ENCODE peak calls at places on chromosomes 2 and 18, in four cellular contexts. One of them, this sample, is unnamed.

GRCh38 chr2:73965053-73965452 is 19.7 kb upstream of the TET3 start:
- DNase-seq in mammary epithelial cell: no peak
- DNase-seq in mesendoderm: no peak
- DNase-seq in suprapubic skin: no peak
- DNase-seq in this sample: no peak

GRCh38 chr18:75588412-75588811 is 160.9 kb upstream of the SMIM21 start:
- DNase-seq in suprapubic skin: no peak
- DNase-seq in mesendoderm: no peak
- DNase-seq in mammary epithelial cell: no peak
- DNase-seq in this sample: no peak

GRCh38 chr2:8527676-8528075 is 154.2 kb upstream of the ID2 start:
- DNase-seq in mesendoderm: no peak
- DNase-seq in mammary epithelial cell: no peak
- DNase-seq in suprapubic skin: no peak
- DNase-seq in this sample: no peak

GRCh38 chr2:193867454-193867853 is 1672.7 kb upstream of the TMEFF2 start:
- DNase-seq in mesendoderm: no peak
- DNase-seq in mammary epithelial cell: no peak
- DNase-seq in suprapubic skin: no peak
- DNase-seq in this sample: no peak

GRCh38 chr2:73208258-73208657 is 5.8 kb upstream of the SMYD5 start:
- DNase-seq in mammary epithelial cell: no peak
- DNase-seq in mesendoderm: no peak
- DNase-seq in suprapubic skin: no peak
- DNase-seq in this sample: no peak

GRCh38 chr18:75223687-75224347 is 13.2 kb downstream of the TSHZ1 start:
- DNase-seq in mammary epithelial cell: no peak
- DNase-seq in mesendoderm: no peak
- DNase-seq in suprapubic skin: no peak
- DNase-seq in this sample: no peak

GRCh38 chr2:237968048-237968862 is 1.4 kb downstream of the UBE2F start:
- DNase-seq in suprapubic skin: no peak
- DNase-seq in mammary epithelial cell: peak; percentile 51
- DNase-seq in mesendoderm: no peak
- DNase-seq in this sample: peak; percentile 34

GRCh38 chr18:73942081-73942625 is 205.5 kb downstream of the FBXO15 start:
- DNase-seq in mammary epithelial cell: no peak
- DNase-seq in mesendoderm: no peak
- DNase-seq in suprapubic skin: no peak
- DNase-seq in this sample: no peak

GRCh38 chr2:217064234-217065103 is 204.6 kb upstream of the TNP1 start:
- DNase-seq in suprapubic skin: no peak
- DNase-seq in mammary epithelial cell: no peak
- DNase-seq in mesendoderm: peak; percentile 74
- DNase-seq in this sample: no peak

GRCh38 chr2:18551169-18551568 is 9.3 kb downstream of the RDH14 start:
- DNase-seq in mesendoderm: no peak
- DNase-seq in suprapubic skin: no peak
- DNase-seq in mammary epithelial cell: no peak
- DNase-seq in this sample: no peak

GRCh38 chr18:42765225-42765624 is 350.3 kb downstream of the RIT2 start:
- DNase-seq in suprapubic skin: no peak
- DNase-seq in mammary epithelial cell: no peak
- DNase-seq in mesendoderm: no peak
- DNase-seq in this sample: no peak

GRCh38 chr2:19575618-19576017 is 217.2 kb upstream of the OSR1 start:
- DNase-seq in mammary epithelial cell: no peak
- DNase-seq in mesendoderm: no peak
- DNase-seq in suprapubic skin: no peak
- DNase-seq in this sample: no peak

GRCh38 chr2:149456285-149456684 is 125.9 kb downstream of the LYPD6 start:
- DNase-seq in suprapubic skin: no peak
- DNase-seq in mammary epithelial cell: no peak
- DNase-seq in mesendoderm: peak; percentile 84
- DNase-seq in this sample: no peak

GRCh38 chr2:30503007-30503691 is 56.1 kb downstream of the LCLAT1 start:
- DNase-seq in suprapubic skin: no peak
- DNase-seq in mesendoderm: peak; percentile 48
- DNase-seq in mammary epithelial cell: no peak
- DNase-seq in this sample: no peak

GRCh38 chr2:42959148-42959992 is 167.0 kb upstream of the HAAO start:
- DNase-seq in suprapubic skin: no peak
- DNase-seq in mesendoderm: no peak
- DNase-seq in mammary epithelial cell: peak; percentile 41
- DNase-seq in this sample: no peak

GRCh38 chr2:205865794-205866490 is 183.6 kb downstream of the NRP2 start:
- DNase-seq in mammary epithelial cell: peak; percentile 17
- DNase-seq in mesendoderm: no peak
- DNase-seq in suprapubic skin: no peak
- DNase-seq in this sample: no peak

GRCh38 chr2:96584017-96584416 is 47.5 kb downstream of the ARID5A start:
- DNase-seq in suprapubic skin: no peak
- DNase-seq in mesendoderm: no peak
- DNase-seq in mammary epithelial cell: peak; percentile 33
- DNase-seq in this sample: no peak

GRCh38 chr18:29823671-29824070 is 1218.9 kb downstream of the DSC3 start:
- DNase-seq in mammary epithelial cell: peak; percentile 35
- DNase-seq in mesendoderm: no peak
- DNase-seq in suprapubic skin: no peak
- DNase-seq in this sample: no peak

GRCh38 chr2:122519366-122519765 is 763.9 kb downstream of the TSN start:
- DNase-seq in mesendoderm: peak; percentile 23
- DNase-seq in mammary epithelial cell: no peak
- DNase-seq in suprapubic skin: no peak
- DNase-seq in this sample: no peak

GRCh38 chr18:494602-494983 is 5.9 kb downstream of the COLEC12 start:
- DNase-seq in mammary epithelial cell: no peak
- DNase-seq in suprapubic skin: no peak
- DNase-seq in mesendoderm: no peak
- DNase-seq in this sample: no peak

GRCh38 chr18:78984941-78985784 is 5.5 kb downstream of the SALL3 start:
- DNase-seq in suprapubic skin: no peak
- DNase-seq in mammary epithelial cell: peak; percentile 29
- DNase-seq in mesendoderm: peak; percentile 98
- DNase-seq in this sample: peak; percentile 40

GRCh38 chr2:16293871-16294270 is 353.5 kb downstream of the MYCN start:
- DNase-seq in mammary epithelial cell: no peak
- DNase-seq in suprapubic skin: no peak
- DNase-seq in mesendoderm: no peak
- DNase-seq in this sample: no peak

GRCh38 chr2:24993797-24994196 is 22.0 kb upstream of the DNAJC27 start:
- DNase-seq in mammary epithelial cell: peak; percentile 5
- DNase-seq in suprapubic skin: no peak
- DNase-seq in mesendoderm: no peak
- DNase-seq in this sample: no peak
- H3K27ac ChIP-seq in mammary epithelial cell: no peak overlapping the region
- H3K27ac ChIP-seq in suprapubic skin: no peak overlapping the region
- H3K27ac ChIP-seq in mesendoderm: peak overlapping the region; percentile 21
- H3K27ac ChIP-seq in this sample: no peak overlapping the region

GRCh38 chr2:58447586-58447985 is 206.5 kb upstream of the FANCL start:
- DNase-seq in mesendoderm: no peak
- DNase-seq in suprapubic skin: no peak
- DNase-seq in mammary epithelial cell: peak; percentile 32
- DNase-seq in this sample: peak; percentile 38
- H3K27ac ChIP-seq in mesendoderm: no peak overlapping the region
- H3K27ac ChIP-seq in suprapubic skin: no peak overlapping the region
- H3K27ac ChIP-seq in mammary epithelial cell: no peak overlapping the region
- H3K27ac ChIP-seq in this sample: no peak overlapping the region

DNA sequence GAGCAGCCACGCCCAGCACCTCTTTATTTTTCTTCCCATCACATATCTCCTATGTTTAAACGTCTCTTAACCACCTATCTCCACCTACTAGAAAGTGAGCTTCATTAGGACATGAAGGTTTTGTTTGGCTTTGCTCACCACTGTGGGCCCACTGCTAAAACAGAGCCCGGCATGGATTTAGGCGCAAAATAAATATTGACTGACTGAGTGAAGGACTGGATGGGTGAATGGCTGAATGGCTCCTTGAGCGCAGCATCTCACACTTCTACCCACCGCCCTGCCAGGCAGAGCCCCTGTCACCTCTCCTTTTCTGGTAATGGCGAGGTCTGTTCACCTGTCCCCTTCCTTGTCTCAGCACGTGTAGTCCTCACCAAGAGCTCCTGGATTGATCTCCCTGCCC is 10.1 kb downstream of the CAPG start:
- DNase-seq in mammary epithelial cell: no peak
- DNase-seq in mesendoderm: no peak
- DNase-seq in suprapubic skin: no peak
- DNase-seq in this sample: no peak
- H3K27ac ChIP-seq in mammary epithelial cell: no peak overlapping the region
- H3K27ac ChIP-seq in mesendoderm: no peak overlapping the region
- H3K27ac ChIP-seq in suprapubic skin: no peak overlapping the region
- H3K27ac ChIP-seq in this sample: no peak overlapping the region

DNA sequence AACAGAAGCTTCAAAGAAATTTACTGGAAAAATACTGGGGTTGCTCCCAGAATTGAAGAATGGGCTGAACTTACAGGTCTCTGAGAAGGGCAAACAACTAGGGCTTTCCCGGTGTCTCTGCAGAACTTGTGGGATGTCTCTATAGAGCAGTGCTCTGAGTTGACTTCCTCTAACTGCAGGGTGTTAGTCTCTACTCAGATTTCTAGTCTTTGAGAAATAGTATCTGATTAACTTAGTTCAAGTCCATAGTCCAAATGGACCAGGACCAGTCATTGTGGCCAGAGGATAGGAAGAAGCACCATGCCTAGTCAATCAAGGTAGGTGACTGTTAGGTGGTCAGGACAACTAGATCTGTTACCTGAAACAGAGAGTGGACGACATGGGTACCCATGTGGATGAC is 45.8 kb downstream of the LIMS1 start:
- DNase-seq in mammary epithelial cell: no peak
- DNase-seq in mesendoderm: no peak
- DNase-seq in suprapubic skin: no peak
- DNase-seq in this sample: no peak
- H3K27ac ChIP-seq in mammary epithelial cell: no peak overlapping the region
- H3K27ac ChIP-seq in mesendoderm: no peak overlapping the region
- H3K27ac ChIP-seq in suprapubic skin: no peak overlapping the region
- H3K27ac ChIP-seq in this sample: no peak overlapping the region

GRCh38 chr2:45781464-45781811 is 130.0 kb downstream of the PRKCE start:
- DNase-seq in mesendoderm: no peak
- DNase-seq in suprapubic skin: no peak
- DNase-seq in mammary epithelial cell: no peak
- DNase-seq in this sample: no peak

GRCh38 chr2:45782968-45783367 is 131.5 kb downstream of the PRKCE start:
- DNase-seq in suprapubic skin: no peak
- DNase-seq in mammary epithelial cell: no peak
- DNase-seq in mesendoderm: no peak
- DNase-seq in this sample: no peak

GRCh38 chr2:45782436-45782835 is 131.0 kb downstream of the PRKCE start:
- DNase-seq in mammary epithelial cell: no peak
- DNase-seq in suprapubic skin: no peak
- DNase-seq in mesendoderm: no peak
- DNase-seq in this sample: no peak

GRCh38 chr2:45778720-45779171 is 127.3 kb downstream of the PRKCE start:
- DNase-seq in mammary epithelial cell: peak; percentile 41
- DNase-seq in mesendoderm: peak; percentile 73
- DNase-seq in suprapubic skin: peak; percentile 74
- DNase-seq in this sample: peak; percentile 85

DNA sequence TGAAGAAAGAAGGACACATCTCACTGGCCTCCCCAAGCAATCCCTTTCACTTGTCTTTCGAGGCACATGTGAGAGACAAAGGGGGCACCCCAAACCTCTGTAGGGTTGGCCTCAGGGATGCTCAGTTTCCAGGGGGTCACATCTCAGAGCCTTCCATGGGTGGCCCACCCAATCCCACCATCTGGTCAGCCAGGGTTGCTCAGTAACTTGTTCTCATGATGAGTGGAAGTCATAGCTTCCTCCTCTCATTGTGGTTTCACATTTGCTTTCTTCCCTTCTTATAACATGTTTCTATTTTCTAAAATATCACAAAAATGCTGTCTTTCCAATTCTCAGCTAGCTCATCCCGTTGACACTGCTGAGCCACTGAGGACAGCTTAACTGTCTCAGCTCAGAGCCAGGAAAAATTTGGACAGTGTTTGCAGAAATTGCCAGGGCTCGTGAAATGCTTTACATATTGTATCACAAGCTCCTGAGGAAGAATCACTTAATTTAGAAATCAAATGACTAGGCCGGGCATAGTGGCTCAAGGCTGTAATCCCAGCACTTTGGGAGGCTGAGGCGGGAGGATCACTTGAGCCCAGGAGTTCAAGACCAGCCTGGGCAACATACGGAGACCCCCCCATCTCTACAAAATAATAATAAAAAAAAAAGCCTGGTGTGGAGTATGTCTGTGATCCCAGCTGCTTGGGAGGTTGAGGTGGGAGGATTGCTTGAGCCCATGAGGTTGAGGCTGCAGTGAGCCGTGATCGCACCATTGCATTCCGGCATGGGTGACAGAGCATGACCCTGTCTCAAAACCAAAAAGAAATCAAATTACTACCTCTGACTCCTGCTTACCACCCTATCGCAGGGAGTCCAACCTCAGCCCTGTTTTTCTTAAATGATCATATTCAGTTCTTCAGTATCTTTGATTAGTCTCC is 129.3 kb downstream of the PRKCE start:
- DNase-seq in mesendoderm: no peak
- DNase-seq in suprapubic skin: no peak
- DNase-seq in mammary epithelial cell: no peak
- DNase-seq in this sample: no peak
- H3K27ac ChIP-seq in mesendoderm: no peak overlapping the region
- H3K27ac ChIP-seq in suprapubic skin: no peak overlapping the region
- H3K27ac ChIP-seq in mammary epithelial cell: no peak overlapping the region
- H3K27ac ChIP-seq in this sample: no peak overlapping the region

DNA sequence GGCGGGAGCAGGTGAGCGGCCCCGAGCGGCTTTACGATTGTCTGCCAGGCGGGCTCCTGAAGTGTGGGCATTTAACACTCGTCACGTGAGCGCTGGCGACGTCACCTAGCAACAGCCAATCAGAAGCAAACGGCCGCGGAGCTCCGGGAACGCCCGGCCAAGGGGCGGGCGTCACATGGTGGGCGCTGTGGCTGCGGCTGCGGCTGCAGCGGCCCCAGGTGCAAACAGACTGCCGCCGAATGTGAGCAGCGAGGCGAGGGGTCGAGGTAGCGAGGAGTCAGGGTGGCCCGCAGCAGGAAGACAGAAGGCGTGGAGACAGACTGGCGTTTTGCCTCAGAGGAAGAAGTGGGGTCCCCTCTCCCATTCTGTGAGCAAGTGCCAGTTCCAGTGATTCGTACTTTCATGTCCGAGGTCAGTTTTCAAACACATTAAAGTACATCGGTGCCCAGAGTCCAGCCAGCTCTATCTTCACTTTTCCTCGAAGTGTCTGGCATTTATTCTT is at the start of gene DLX2:
- DNase-seq in mammary epithelial cell: peak; percentile 84
- DNase-seq in suprapubic skin: no peak
- DNase-seq in mesendoderm: peak; percentile 96
- DNase-seq in this sample: peak; percentile 95
- H3K27ac ChIP-seq in mammary epithelial cell: peak within 1 kb of the TSS; percentile 23
- H3K27ac ChIP-seq in suprapubic skin: no peak within 1 kb of the TSS
- H3K27ac ChIP-seq in mesendoderm: no peak within 1 kb of the TSS
- H3K27ac ChIP-seq in this sample: peak within 1 kb of the TSS; percentile 100

This sample was measured in RWPE1.